ENCODE peak calls at places on chromosomes 11 and 22, in nine cellular contexts. A is NCI-H460; Y is kidney; U is dorsolateral prefrontal cortex; Z is T-helper 9 cell; X is NAMALWA; W is H1; K is NCI-H1694; S is CD8-positive, alpha-beta memory T cell. J is an unnamed sample.

GRCh38 chr11:2702771-2703486 is 3.1 kb upstream of the KCNQ1OT1 start:
- DNase-seq in S (no peak), Y (peak), A (no peak), K (no peak), U (no peak), X (no peak), Z (no peak), W (no peak), J (no peak)

GRCh38 chr11:78074756-78075155 is 4.9 kb downstream of the NDUFC2 start:
- DNase-seq in Y (no peak), K (no peak), W (no peak), S (no peak), U (no peak), A (no peak), X (no peak), Z (no peak), J (no peak)

GRCh38 chr11:123559418-123559817 is 95.0 kb downstream of the SCN3B start:
- DNase-seq in Y (no peak), A (no peak), Z (no peak), U (no peak), W (no peak), K (no peak), X (no peak), S (no peak), J (no peak)

GRCh38 chr22:22450343-22450839 is 58.2 kb downstream of the ZNF280B start:
- DNase-seq in K (no peak), Z (no peak), A (no peak), U (peak), W (no peak), X (peak), Y (no peak), S (no peak), J (no peak)

GRCh38 chr11:44780940-44781631 is 54.3 kb downstream of the TSPAN18 start:
- DNase-seq in X (no peak), Y (peak), W (no peak), U (no peak), K (no peak), S (no peak), A (no peak), Z (no peak), J (no peak)

GRCh38 chr11:118634435-118635236 is 27.2 kb downstream of the PHLDB1 start:
- DNase-seq in A (no peak), S (no peak), U (no peak), Z (no peak), Y (peak), K (no peak), W (peak), X (no peak), J (no peak)

GRCh38 chr11:16403851-16404250 is 47.5 kb upstream of the SOX6 start:
- DNase-seq in X (no peak), U (no peak), Y (no peak), K (no peak), S (no peak), W (no peak), Z (no peak), A (no peak), J (no peak)

GRCh38 chr11:35344990-35345655 is 74.2 kb downstream of the SLC1A2 start:
- DNase-seq in X (no peak), Z (no peak), K (no peak), S (no peak), U (peak), W (no peak), A (no peak), Y (no peak), J (no peak)

GRCh38 chr11:73538381-73538872 is 59.5 kb downstream of the FAM168A start:
- DNase-seq in X (peak), U (no peak), S (peak), A (no peak), Y (no peak), Z (no peak), K (no peak), W (no peak), J (no peak)

GRCh38 chr11:101030692-101031091 is 98.9 kb downstream of the PGR start:
- DNase-seq in X (no peak), K (no peak), S (no peak), Y (no peak), W (no peak), Z (no peak), U (no peak), A (no peak), J (no peak)

GRCh38 chr11:107397357-107397756 is 60.3 kb downstream of the CWF19L2 start:
- DNase-seq in Z (no peak), Y (no peak), K (no peak), S (no peak), W (no peak), A (no peak), X (no peak), U (no peak), J (no peak)

GRCh38 chr22:24952837-24953293 is 349 bp downstream of the KIAA1671 start:
- DNase-seq in Z (no peak), K (no peak), S (no peak), X (no peak), A (peak), W (peak), Y (peak), U (peak), J (no peak)

GRCh38 chr22:30882181-30882771 is 86.3 kb downstream of the MORC2 start:
- DNase-seq in K (no peak), S (no peak), W (no peak), U (no peak), Y (peak), A (no peak), X (no peak), Z (no peak), J (no peak)

GRCh38 chr11:122984186-122985011 is 2.8 kb upstream of the BSX start:
- DNase-seq in W (peak), X (no peak), Y (no peak), S (no peak), A (no peak), Z (no peak), U (no peak), K (no peak), J (no peak)

GRCh38 chr22:41929158-41929896 is 2.7 kb upstream of the TNFRSF13C start:
- DNase-seq in S (no peak), A (no peak), W (no peak), U (no peak), X (peak), Z (no peak), Y (no peak), K (peak), J (no peak)

GRCh38 chr11:121964591-121964990 is 151.4 kb downstream of the BLID start:
- DNase-seq in W (no peak), K (no peak), S (no peak), Y (no peak), Z (no peak), X (no peak), U (no peak), A (no peak), J (no peak)

GRCh38 chr22:36258750-36259619 is 6.1 kb downstream of the APOL1 start:
- DNase-seq in W (peak), A (no peak), K (no peak), U (no peak), Y (peak), X (peak), S (no peak), Z (no peak), J (no peak)

GRCh38 chr11:11207428-11207827 is 145.6 kb downstream of the CSNK2A3 start:
- DNase-seq in W (no peak), S (no peak), Z (no peak), X (peak), Y (no peak), A (no peak), K (no peak), U (no peak), J (no peak)

GRCh38 chr11:12274056-12274455 is 103.3 kb upstream of the PARVA start:
- DNase-seq in S (no peak), Z (no peak), K (no peak), A (no peak), X (no peak), Y (no peak), U (no peak), W (no peak), J (no peak)

GRCh38 chr11:45683285-45684058 is 18.1 kb upstream of the CHST1 start:
- DNase-seq in S (no peak), A (no peak), Z (no peak), X (no peak), W (no peak), Y (no peak), K (no peak), U (no peak), J (no peak)

GRCh38 chr11:61885166-61885778 is 6.1 kb downstream of the FADS3 start:
- DNase-seq in Y (no peak), W (peak), A (no peak), U (no peak), Z (no peak), X (no peak), S (no peak), K (no peak), J (no peak)

GRCh38 chr22:38180841-38181452 is 683 bp downstream of the PLA2G6 start:
- DNase-seq in Z (peak), X (peak), S (peak), U (peak), W (no peak), A (no peak), K (no peak), Y (peak), J (peak)

GRCh38 chr22:46477967-46478635 is 59.3 kb downstream of the CELSR1 start:
- DNase-seq in K (no peak), Z (no peak), S (no peak), W (no peak), U (no peak), Y (peak), A (no peak), X (no peak), J (no peak)

GRCh38 chr11:17013548-17014320 is 480 bp downstream of the PLEKHA7 start:
- DNase-seq in U (no peak), Z (peak), X (peak), K (no peak), W (peak), A (no peak), S (no peak), Y (peak), J (peak)

GRCh38 chr22:28029201-28029948 is 110.3 kb upstream of the PITPNB start:
- DNase-seq in A (no peak), S (no peak), X (no peak), U (no peak), K (peak), W (peak), Y (peak), Z (no peak), J (no peak)

GRCh38 chr11:42526366-42526765 is 785.4 kb upstream of the API5 start:
- DNase-seq in U (no peak), X (no peak), A (no peak), Y (no peak), S (no peak), Z (no peak), K (no peak), W (no peak), J (no peak)

GRCh38 chr11:81644239-81644840 is 1089.3 kb downstream of the FAM181B start:
- DNase-seq in W (no peak), X (peak), S (peak), A (peak), Z (no peak), K (peak), U (peak), Y (no peak), J (no peak)

GRCh38 chr11:69636512-69636866 is 4.5 kb upstream of the CCND1 start:
- DNase-seq in U (peak), A (no peak), Y (peak), Z (no peak), S (no peak), X (no peak), K (no peak), W (peak), J (no peak)

J was measured in effector memory CD8-positive, alpha-beta T cell.